ENCODE peak calls at places on chromosome X, in nine cellular contexts. P is RWPE1; T is CD8-positive, alpha-beta T cell; N is ELR; F is MCF 10A; W is GM12891; Z is NCI-H510A; Q is activated CD4-positive, alpha-beta T cell treated with anti-CD3 and anti-CD28 coated beads, Interleukin-2, amount 10 ng/mL, durations not matched to agents 7 days and 5 days; M is stimulated activated CD4-positive, alpha-beta T cell treated with anti-CD3 and anti-CD28 coated beads, Interleukin-2, amount 100 ng/mL, for 24 hours. H is an unnamed sample.

GRCh38 chrX:24153175-24153795 is 3.8 kb downstream of the ZFX start:
- DNase-seq in Q (peak), F (peak), M (no peak), W (no peak), Z (no peak), T (peak), P (peak), N (peak), H (no peak)

GRCh38 chrX:40244980-40245379 is 147.2 kb upstream of the BCOR start:
- DNase-seq in P (no peak), Z (no peak), M (no peak), F (no peak), N (peak), W (no peak), T (no peak), Q (peak), H (peak)

GRCh38 chrX:6024204-6024603 is 204.5 kb downstream of the NLGN4X start:
- DNase-seq in P (no peak), N (no peak), T (no peak), W (no peak), F (no peak), Z (no peak), Q (no peak), M (no peak), H (no peak)

GRCh38 chrX:47643926-47644325 is 6.4 kb downstream of the ELK1 start:
- DNase-seq in P (no peak), F (peak), Z (no peak), N (peak), M (no peak), Q (no peak), T (no peak), W (no peak), H (no peak)

GRCh38 chrX:56564182-56564885 is 907 bp downstream of the UBQLN2 start:
- DNase-seq in M (peak), Q (peak), P (peak), Z (no peak), T (peak), N (peak), W (no peak), F (peak), H (peak)

GRCh38 chrX:349702-350101 is 31.1 kb upstream of the GTPBP6 start:
- DNase-seq in W (no peak), P (no peak), M (no peak), N (no peak), F (no peak), Z (no peak), Q (no peak), T (no peak), H (no peak)

GRCh38 chrX:47863187-47863586 is 26.5 kb downstream of the ZNF81 start:
- DNase-seq in M (no peak), Q (no peak), W (no peak), P (no peak), N (no peak), Z (no peak), T (no peak), F (peak), H (no peak)

GRCh38 chrX:139495324-139495723 is 35.2 kb upstream of the F9 start:
- DNase-seq in T (no peak), F (no peak), N (no peak), Z (no peak), W (no peak), P (no peak), M (no peak), Q (no peak), H (no peak)

GRCh38 chrX:47239199-47239598 is 6.4 kb downstream of the USP11 start:
- DNase-seq in F (no peak), Z (no peak), M (no peak), W (no peak), Q (no peak), T (no peak), P (no peak), N (no peak), H (no peak)

GRCh38 chrX:134294548-134294947 is 57.6 kb downstream of the CCDC160 start:
- DNase-seq in Q (no peak), Z (no peak), P (peak), M (no peak), T (no peak), F (peak), W (no peak), N (peak), H (no peak)

GRCh38 chrX:103756736-103757135 is 19.9 kb upstream of the PLP1 start:
- DNase-seq in M (no peak), P (no peak), Z (peak), F (no peak), W (no peak), N (no peak), Q (no peak), T (no peak), H (no peak)

GRCh38 chrX:69079278-69079677 is 86.0 kb downstream of the PJA1 start:
- DNase-seq in W (no peak), N (no peak), T (no peak), F (no peak), Z (no peak), Q (no peak), M (no peak), P (no peak), H (no peak)

GRCh38 chrX:67619253-67619652 is 75.4 kb downstream of the AR start:
- DNase-seq in N (peak), Q (no peak), P (peak), T (no peak), W (no peak), M (no peak), F (peak), Z (no peak), H (no peak)